ENCODE peak calls at places on chromosomes 2 and 18, in nine cellular contexts. One of them, this sample, is unnamed.

GRCh38 chr2:215432759-215433594 is 2.9 kb downstream of the FN1 start:
- DNase-seq in HCT116: no peak
- DNase-seq in neural progenitor cell: no peak
- DNase-seq in SK-N-SH: no peak
- DNase-seq in GM23248: peak
- DNase-seq in GM23338: no peak
- DNase-seq in hepatocyte: no peak
- DNase-seq in OCI-LY7: no peak
- DNase-seq in PC-3: peak
- DNase-seq in this sample: no peak

GRCh38 chr2:176725873-176726645 is 456.8 kb downstream of the MTX2 start:
- DNase-seq in HCT116: no peak
- DNase-seq in neural progenitor cell: no peak
- DNase-seq in SK-N-SH: peak
- DNase-seq in GM23248: no peak
- DNase-seq in GM23338: no peak
- DNase-seq in hepatocyte: no peak
- DNase-seq in OCI-LY7: no peak
- DNase-seq in PC-3: no peak
- DNase-seq in this sample: no peak

GRCh38 chr18:77993188-77993981 is 743.7 kb downstream of the GALR1 start:
- DNase-seq in HCT116: no peak
- DNase-seq in neural progenitor cell: no peak
- DNase-seq in SK-N-SH: no peak
- DNase-seq in GM23248: no peak
- DNase-seq in GM23338: no peak
- DNase-seq in hepatocyte: no peak
- DNase-seq in OCI-LY7: no peak
- DNase-seq in PC-3: no peak
- DNase-seq in this sample: no peak

GRCh38 chr18:23307567-23308295 is 145.4 kb upstream of the RIOK3 start:
- DNase-seq in HCT116: peak
- DNase-seq in neural progenitor cell: no peak
- DNase-seq in SK-N-SH: no peak
- DNase-seq in GM23248: peak
- DNase-seq in GM23338: no peak
- DNase-seq in hepatocyte: no peak
- DNase-seq in OCI-LY7: peak
- DNase-seq in PC-3: peak
- DNase-seq in this sample: no peak

GRCh38 chr2:203740741-203741363 is 34.4 kb downstream of the CD28 start:
- DNase-seq in HCT116: no peak
- DNase-seq in neural progenitor cell: no peak
- DNase-seq in SK-N-SH: no peak
- DNase-seq in GM23248: peak
- DNase-seq in GM23338: no peak
- DNase-seq in hepatocyte: no peak
- DNase-seq in OCI-LY7: peak
- DNase-seq in PC-3: no peak
- DNase-seq in this sample: no peak

GRCh38 chr18:3097082-3097481 is 84.1 kb upstream of the LPIN2 start:
- DNase-seq in HCT116: no peak
- DNase-seq in neural progenitor cell: no peak
- DNase-seq in SK-N-SH: no peak
- DNase-seq in GM23248: no peak
- DNase-seq in GM23338: no peak
- DNase-seq in hepatocyte: no peak
- DNase-seq in OCI-LY7: no peak
- DNase-seq in PC-3: no peak
- DNase-seq in this sample: no peak

GRCh38 chr2:61157371-61158003 is 4.5 kb upstream of the C2orf74 start:
- DNase-seq in HCT116: no peak
- DNase-seq in neural progenitor cell: no peak
- DNase-seq in SK-N-SH: no peak
- DNase-seq in GM23248: no peak
- DNase-seq in GM23338: no peak
- DNase-seq in hepatocyte: no peak
- DNase-seq in OCI-LY7: no peak
- DNase-seq in PC-3: no peak
- DNase-seq in this sample: no peak

GRCh38 chr2:239651859-239652258 is 251.0 kb upstream of the HDAC4 start:
- DNase-seq in HCT116: no peak
- DNase-seq in neural progenitor cell: no peak
- DNase-seq in SK-N-SH: no peak
- DNase-seq in GM23248: no peak
- DNase-seq in GM23338: no peak
- DNase-seq in hepatocyte: no peak
- DNase-seq in OCI-LY7: no peak
- DNase-seq in PC-3: no peak
- DNase-seq in this sample: no peak

GRCh38 chr2:225010804-225011203 is 31.5 kb downstream of the DOCK10 start:
- DNase-seq in HCT116: peak
- DNase-seq in neural progenitor cell: no peak
- DNase-seq in SK-N-SH: no peak
- DNase-seq in GM23248: peak
- DNase-seq in GM23338: no peak
- DNase-seq in hepatocyte: no peak
- DNase-seq in OCI-LY7: no peak
- DNase-seq in PC-3: peak
- DNase-seq in this sample: no peak

GRCh38 chr2:69645026-69645425 is 1.5 kb upstream of the AAK1 start:
- DNase-seq in HCT116: no peak
- DNase-seq in neural progenitor cell: no peak
- DNase-seq in SK-N-SH: no peak
- DNase-seq in GM23248: peak
- DNase-seq in GM23338: peak
- DNase-seq in hepatocyte: no peak
- DNase-seq in OCI-LY7: peak
- DNase-seq in PC-3: peak
- DNase-seq in this sample: no peak

GRCh38 chr18:25805939-25806338 is 284.5 kb downstream of the SS18 start:
- DNase-seq in HCT116: no peak
- DNase-seq in neural progenitor cell: no peak
- DNase-seq in SK-N-SH: no peak
- DNase-seq in GM23248: peak
- DNase-seq in GM23338: no peak
- DNase-seq in hepatocyte: no peak
- DNase-seq in OCI-LY7: no peak
- DNase-seq in PC-3: no peak
- DNase-seq in this sample: no peak

GRCh38 chr2:229348135-229348534 is 77.0 kb upstream of the PID1 start:
- DNase-seq in HCT116: no peak
- DNase-seq in neural progenitor cell: no peak
- DNase-seq in SK-N-SH: no peak
- DNase-seq in GM23248: peak
- DNase-seq in GM23338: no peak
- DNase-seq in hepatocyte: no peak
- DNase-seq in OCI-LY7: no peak
- DNase-seq in PC-3: no peak
- DNase-seq in this sample: no peak

GRCh38 chr2:83196225-83196624 is 1262.9 kb downstream of the SUCLG1 start:
- DNase-seq in HCT116: peak
- DNase-seq in neural progenitor cell: peak
- DNase-seq in SK-N-SH: peak
- DNase-seq in GM23248: peak
- DNase-seq in GM23338: peak
- DNase-seq in hepatocyte: peak
- DNase-seq in OCI-LY7: peak
- DNase-seq in PC-3: peak
- DNase-seq in this sample: peak

GRCh38 chr18:22324191-22325131 is 93.3 kb downstream of the CTAGE1 start:
- DNase-seq in HCT116: no peak
- DNase-seq in neural progenitor cell: peak
- DNase-seq in SK-N-SH: no peak
- DNase-seq in GM23248: peak
- DNase-seq in GM23338: peak
- DNase-seq in hepatocyte: peak
- DNase-seq in OCI-LY7: no peak
- DNase-seq in PC-3: no peak
- DNase-seq in this sample: no peak

GRCh38 chr18:8721716-8722115 is 16.4 kb downstream of the MTCL1 start:
- DNase-seq in HCT116: peak
- DNase-seq in neural progenitor cell: no peak
- DNase-seq in SK-N-SH: no peak
- DNase-seq in GM23248: peak
- DNase-seq in GM23338: peak
- DNase-seq in hepatocyte: peak
- DNase-seq in OCI-LY7: no peak
- DNase-seq in PC-3: peak
- DNase-seq in this sample: no peak

GRCh38 chr2:28359222-28360065 is 33.2 kb upstream of the FOSL2 start:
- DNase-seq in HCT116: no peak
- DNase-seq in neural progenitor cell: no peak
- DNase-seq in SK-N-SH: no peak
- DNase-seq in GM23248: no peak
- DNase-seq in GM23338: no peak
- DNase-seq in hepatocyte: peak
- DNase-seq in OCI-LY7: peak
- DNase-seq in PC-3: peak
- DNase-seq in this sample: peak

GRCh38 chr2:156944871-156945270 is 312.6 kb upstream of the GALNT5 start:
- DNase-seq in HCT116: no peak
- DNase-seq in neural progenitor cell: no peak
- DNase-seq in SK-N-SH: no peak
- DNase-seq in GM23248: peak
- DNase-seq in GM23338: no peak
- DNase-seq in hepatocyte: no peak
- DNase-seq in OCI-LY7: no peak
- DNase-seq in PC-3: no peak
- DNase-seq in this sample: no peak

DNA sequence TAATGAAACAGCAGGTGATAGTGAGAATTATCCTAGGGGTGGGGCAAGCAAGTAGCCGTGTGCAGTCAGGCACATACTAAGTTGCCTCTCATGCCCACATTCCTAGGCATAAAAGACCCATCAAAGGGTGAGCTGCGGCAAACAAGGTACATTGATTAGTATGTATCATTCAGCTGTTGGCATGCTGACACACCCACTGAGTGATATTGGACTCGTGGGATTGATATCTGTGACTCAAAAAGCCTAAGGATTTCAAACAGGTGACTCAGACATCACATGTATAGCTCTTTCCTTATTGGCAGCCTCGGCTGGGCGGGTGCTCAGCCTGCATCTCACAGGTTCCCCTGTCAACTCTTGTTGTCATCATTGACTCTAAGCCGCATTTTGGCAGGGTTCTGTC is 296.9 kb upstream of the ATP5MC3 start:
- DNase-seq in HCT116: peak
- DNase-seq in neural progenitor cell: peak
- DNase-seq in SK-N-SH: no peak
- DNase-seq in GM23248: peak
- DNase-seq in GM23338: no peak
- DNase-seq in hepatocyte: no peak
- DNase-seq in OCI-LY7: no peak
- DNase-seq in PC-3: peak
- DNase-seq in this sample: no peak
- TF ChIP-seq EZH2phosphoT487 in HCT116: no peak
- TF ChIP-seq EZH2phosphoT487 in neural progenitor cell: no peak
- TF ChIP-seq EZH2phosphoT487 in SK-N-SH: no peak
- TF ChIP-seq EZH2phosphoT487 in GM23248: no peak
- TF ChIP-seq EZH2phosphoT487 in GM23338: no peak
- TF ChIP-seq EZH2phosphoT487 in hepatocyte: no peak
- TF ChIP-seq EZH2phosphoT487 in OCI-LY7: no peak
- TF ChIP-seq EZH2phosphoT487 in PC-3: no peak
- TF ChIP-seq EZH2phosphoT487 in this sample: no peak

GRCh38 chr2:143700865-143701264 is 571.6 kb downstream of the ARHGAP15 start:
- DNase-seq in HCT116: no peak
- DNase-seq in neural progenitor cell: no peak
- DNase-seq in SK-N-SH: no peak
- DNase-seq in GM23248: no peak
- DNase-seq in GM23338: no peak
- DNase-seq in hepatocyte: no peak
- DNase-seq in OCI-LY7: no peak
- DNase-seq in PC-3: no peak
- DNase-seq in this sample: no peak
- H3K27ac ChIP-seq in HCT116: no peak
- H3K27ac ChIP-seq in neural progenitor cell: no peak
- H3K27ac ChIP-seq in SK-N-SH: no peak
- H3K27ac ChIP-seq in GM23248: no peak
- H3K27ac ChIP-seq in GM23338: no peak
- H3K27ac ChIP-seq in hepatocyte: no peak
- H3K27ac ChIP-seq in OCI-LY7: no peak
- H3K27ac ChIP-seq in PC-3: no peak
- H3K27ac ChIP-seq in this sample: no peak

DNA sequence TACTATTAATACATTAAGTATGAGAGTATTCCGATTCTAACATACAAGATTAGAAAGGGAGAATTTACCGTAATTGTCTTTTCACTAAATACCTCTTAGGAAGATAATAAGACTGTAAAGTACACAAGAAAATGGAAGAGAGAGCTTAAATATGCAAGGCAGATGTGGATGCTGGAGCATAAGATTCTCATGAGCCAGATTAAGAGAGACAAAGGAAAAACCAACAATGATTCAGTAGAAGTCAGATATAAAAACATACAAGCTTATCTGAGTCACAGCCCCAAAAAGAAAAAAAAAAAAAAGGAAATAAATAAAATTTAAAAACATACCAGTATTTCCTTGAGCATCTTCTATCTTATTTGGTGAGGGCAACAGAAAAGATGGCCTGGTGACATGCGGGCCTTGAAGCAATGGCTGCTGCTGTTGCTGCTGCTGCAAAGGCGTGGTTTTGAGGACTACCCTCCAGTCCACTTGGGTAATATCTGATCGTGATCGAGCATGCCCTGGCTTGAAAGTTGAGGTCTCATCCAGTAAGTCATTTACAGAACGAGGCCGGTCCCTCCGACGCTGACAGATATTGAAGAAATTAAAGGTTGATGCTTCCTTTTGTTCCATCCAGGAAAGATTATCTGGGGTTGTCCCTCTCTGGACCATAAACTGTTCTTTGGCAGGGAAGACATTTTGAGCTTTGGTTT is 24.5 kb downstream of the PLEKHM3 start:
- DNase-seq in HCT116: no peak
- DNase-seq in neural progenitor cell: no peak
- DNase-seq in SK-N-SH: no peak
- DNase-seq in GM23248: peak
- DNase-seq in GM23338: no peak
- DNase-seq in hepatocyte: no peak
- DNase-seq in OCI-LY7: no peak
- DNase-seq in PC-3: peak
- DNase-seq in this sample: no peak
- TF ChIP-seq EZH2phosphoT487 in HCT116: no peak
- TF ChIP-seq EZH2phosphoT487 in neural progenitor cell: no peak
- TF ChIP-seq EZH2phosphoT487 in SK-N-SH: no peak
- TF ChIP-seq EZH2phosphoT487 in GM23248: no peak
- TF ChIP-seq EZH2phosphoT487 in GM23338: no peak
- TF ChIP-seq EZH2phosphoT487 in hepatocyte: no peak
- TF ChIP-seq EZH2phosphoT487 in OCI-LY7: no peak
- TF ChIP-seq EZH2phosphoT487 in PC-3: no peak
- TF ChIP-seq EZH2phosphoT487 in this sample: no peak

DNA sequence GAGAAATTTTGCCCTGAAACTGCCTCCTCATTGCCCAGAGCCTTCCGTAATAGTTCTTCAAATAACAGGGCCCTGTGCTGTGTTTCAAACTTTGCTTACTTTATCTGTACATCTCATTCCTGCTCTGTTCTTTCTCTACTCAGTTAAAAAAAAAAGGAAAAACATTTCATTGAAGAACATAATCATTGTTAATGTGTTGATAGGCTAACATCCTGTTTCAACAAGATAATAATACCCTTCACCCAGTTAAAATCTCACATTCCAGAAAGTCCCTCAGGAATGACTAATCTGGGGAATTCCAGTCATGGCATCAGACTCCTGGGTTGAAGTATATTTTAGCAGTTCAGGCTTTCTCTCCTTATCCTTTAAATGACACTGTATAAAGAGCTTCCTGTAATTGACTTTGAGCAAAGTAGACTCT is 45.6 kb upstream of the ITGAV start:
- DNase-seq in HCT116: peak
- DNase-seq in neural progenitor cell: peak
- DNase-seq in SK-N-SH: no peak
- DNase-seq in GM23248: peak
- DNase-seq in GM23338: peak
- DNase-seq in hepatocyte: peak
- DNase-seq in OCI-LY7: no peak
- DNase-seq in PC-3: peak
- DNase-seq in this sample: no peak
- H3K27ac ChIP-seq in HCT116: peak
- H3K27ac ChIP-seq in neural progenitor cell: peak
- H3K27ac ChIP-seq in SK-N-SH: peak
- H3K27ac ChIP-seq in GM23248: peak
- H3K27ac ChIP-seq in GM23338: peak
- H3K27ac ChIP-seq in hepatocyte: peak
- H3K27ac ChIP-seq in OCI-LY7: no peak
- H3K27ac ChIP-seq in PC-3: peak
- H3K27ac ChIP-seq in this sample: no peak